ENCODE peak calls at places on chromosomes 2 and 18, in five cellular contexts. P, K, U, T and I are unnamed samples.
A peak's percentile ranks its signal among the peaks of the same experiment; 100 is the strongest.

GRCh38 chr2:156320491-156320896 is 12.0 kb downstream of the NR4A2 start:
- DNase-seq in P (no peak), K (peak; percentile 38), U (peak; percentile 42), T (no peak), I (peak; percentile 48)

GRCh38 chr2:95730813-95731212 is 139.0 kb downstream of the TRIM43 start:
- DNase-seq in P (peak; percentile 18), K (no peak), U (no peak), T (peak; percentile 52), I (no peak)

GRCh38 chr18:9984025-9984424 is 70.2 kb downstream of the VAPA start:
- DNase-seq in P (no peak), K (no peak), U (no peak), T (no peak), I (no peak)

GRCh38 chr2:55114597-55114996 is 64.3 kb upstream of the RTN4 start:
- DNase-seq in P (no peak), K (no peak), U (no peak), T (no peak), I (no peak)

GRCh38 chr2:1491751-1492150 is 78.5 kb downstream of the TPO start:
- DNase-seq in P (no peak), K (peak; percentile 24), U (no peak), T (peak; percentile 5), I (no peak)

GRCh38 chr2:131121464-131121863 is 16.3 kb downstream of the PLEKHB2 start:
- DNase-seq in P (no peak), K (no peak), U (no peak), T (no peak), I (no peak)

GRCh38 chr2:181341855-181342594 is 115.2 kb upstream of the ITGA4 start:
- DNase-seq in P (no peak), K (no peak), U (no peak), T (no peak), I (no peak)

GRCh38 chr2:127154985-127155650 is 48.2 kb upstream of the BIN1 start:
- DNase-seq in P (no peak), K (no peak), U (peak; percentile 68), T (no peak), I (peak; percentile 49)

GRCh38 chr2:146123256-146123655 is 1603.3 kb upstream of the ZEB2 start:
- DNase-seq in P (no peak), K (no peak), U (no peak), T (no peak), I (no peak)

GRCh38 chr2:184906709-184907108 is 308.4 kb downstream of the ZNF804A start:
- DNase-seq in P (no peak), K (no peak), U (no peak), T (no peak), I (no peak)

GRCh38 chr2:52695731-52696130 is 1071.9 kb upstream of the CHAC2 start:
- DNase-seq in P (no peak), K (no peak), U (no peak), T (no peak), I (no peak)

GRCh38 chr2:183024701-183025100 is 13.6 kb downstream of the NCKAP1 start:
- DNase-seq in P (no peak), K (no peak), U (no peak), T (no peak), I (no peak)

GRCh38 chr2:59182249-59182648 is 941.1 kb upstream of the FANCL start:
- DNase-seq in P (peak; percentile 38), K (no peak), U (no peak), T (peak; percentile 23), I (no peak)

GRCh38 chr2:55103039-55103438 is 52.8 kb upstream of the RTN4 start:
- DNase-seq in P (no peak), K (no peak), U (no peak), T (no peak), I (no peak)

GRCh38 chr2:10978112-10978670 is 66.5 kb downstream of the KCNF1 start:
- DNase-seq in P (no peak), K (no peak), U (no peak), T (no peak), I (no peak)

GRCh38 chr2:127035212-127035611 is 71.7 kb downstream of the BIN1 start:
- DNase-seq in P (no peak), K (no peak), U (no peak), T (no peak), I (no peak)

GRCh38 chr18:44474067-44474411 is 206.6 kb upstream of the SETBP1 start:
- DNase-seq in P (no peak), K (no peak), U (no peak), T (no peak), I (no peak)

GRCh38 chr18:1676387-1676786 is 771.7 kb downstream of the ADCYAP1 start:
- DNase-seq in P (no peak), K (no peak), U (no peak), T (no peak), I (no peak)

GRCh38 chr18:46148810-46149209 is 44.6 kb downstream of the HAUS1 start:
- DNase-seq in P (peak; percentile 61), K (peak; percentile 60), U (peak; percentile 15), T (peak; percentile 78), I (no peak)

GRCh38 chr2:215614296-215614695 is 178.4 kb upstream of the FN1 start:
- DNase-seq in P (no peak), K (no peak), U (no peak), T (no peak), I (no peak)

GRCh38 chr18:35393716-35394115 is 16.6 kb upstream of the ZNF396 start:
- DNase-seq in P (no peak), K (no peak), U (no peak), T (no peak), I (no peak)

GRCh38 chr2:69911985-69912563 is 2.8 kb upstream of the MXD1 start:
- DNase-seq in P (peak; percentile 82), K (no peak), U (no peak), T (no peak), I (no peak)

GRCh38 chr2:54613794-54614257 is 109.6 kb upstream of the EML6 start:
- DNase-seq in P (no peak), K (no peak), U (no peak), T (no peak), I (no peak)

GRCh38 chr18:63303562-63303961 is 16.0 kb downstream of the BCL2 start:
- DNase-seq in P (no peak), K (no peak), U (no peak), T (no peak), I (no peak)

GRCh38 chr18:1884623-1885022 is 686.7 kb downstream of the METTL4 start:
- DNase-seq in P (no peak), K (no peak), U (no peak), T (no peak), I (no peak)

GRCh38 chr2:43340945-43341356 is 114.5 kb upstream of the ZFP36L2 start:
- DNase-seq in P (no peak), K (no peak), U (no peak), T (no peak), I (no peak)

DNA sequence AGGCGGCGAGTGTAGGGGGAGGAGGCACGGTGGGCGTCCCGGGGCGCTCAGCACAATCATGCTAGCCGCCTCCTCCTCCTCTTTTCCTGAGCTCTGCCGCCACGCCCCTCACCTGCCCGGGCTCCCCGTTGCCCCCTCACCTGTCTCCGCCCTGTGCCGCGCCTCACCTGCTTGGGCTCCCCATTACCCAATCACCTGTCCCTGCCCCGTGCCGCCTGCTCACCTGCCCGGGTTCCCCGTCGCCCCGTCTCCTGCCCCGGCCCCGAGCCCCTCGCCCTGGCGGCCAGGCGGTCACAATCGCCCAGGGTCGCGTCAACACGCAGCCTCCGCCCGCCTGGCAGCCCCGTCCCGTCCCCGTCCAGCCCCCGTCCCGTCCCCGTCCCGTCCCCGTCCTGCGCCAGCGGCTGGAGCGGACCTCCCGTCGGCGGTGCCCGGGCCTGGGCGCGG is at the start of gene DCDC2C:
- DNase-seq in P (no peak), K (no peak), U (no peak), T (no peak), I (no peak)
- H3K4me3 ChIP-seq in P (no peak within 1 kb of the TSS), K (peak within 1 kb of the TSS; percentile 18), U (no peak within 1 kb of the TSS), T (peak within 1 kb of the TSS; percentile 63), I (no peak within 1 kb of the TSS)

GRCh38 chr2:164841719-164842623 is at the start of gene COBLL1:
- DNase-seq in P (peak; percentile 30), K (peak; percentile 88), U (peak; percentile 62), T (peak; percentile 84), I (peak; percentile 83)
- TF ChIP-seq POLR2A in P (no peak), K (no peak), U (no peak), T (no peak), I (peak; percentile 9)

GRCh38 chr2:160169401-160169918 is 30.6 kb downstream of the ITGB6 start:
- DNase-seq in P (no peak), K (no peak), U (no peak), T (no peak), I (no peak)

GRCh38 chr2:160165996-160166395 is 34.1 kb downstream of the ITGB6 start:
- DNase-seq in P (no peak), K (no peak), U (no peak), T (no peak), I (no peak)

GRCh38 chr2:160168878-160169277 is 31.2 kb downstream of the ITGB6 start:
- DNase-seq in P (no peak), K (no peak), U (no peak), T (no peak), I (no peak)

GRCh38 chr2:160165095-160165494 is 35.0 kb downstream of the ITGB6 start:
- DNase-seq in P (no peak), K (no peak), U (no peak), T (no peak), I (no peak)

GRCh38 chr2:160167089-160167488 is 33.0 kb downstream of the ITGB6 start:
- DNase-seq in P (no peak), K (no peak), U (no peak), T (no peak), I (no peak)
- H3K4me3 ChIP-seq in P (no peak overlapping the region), K (no peak overlapping the region), U (no peak overlapping the region), T (no peak overlapping the region), I (no peak overlapping the region)

GRCh38 chr2:205681836-205682238 is 464 bp upstream of the NRP2 start:
- DNase-seq in P (no peak), K (no peak), U (peak; percentile 46), T (no peak), I (no peak)

GRCh38 chr2:205683179-205683978 is 1.1 kb downstream of the NRP2 start:
- DNase-seq in P (no peak), K (no peak), U (no peak), T (no peak), I (no peak)

GRCh38 chr2:205680903-205681302 is 1.4 kb upstream of the NRP2 start:
- DNase-seq in P (no peak), K (peak; percentile 80), U (no peak), T (no peak), I (no peak)

GRCh38 chr2:205683991-205684390 is 1.7 kb downstream of the NRP2 start:
- DNase-seq in P (no peak), K (no peak), U (no peak), T (no peak), I (no peak)

DNA sequence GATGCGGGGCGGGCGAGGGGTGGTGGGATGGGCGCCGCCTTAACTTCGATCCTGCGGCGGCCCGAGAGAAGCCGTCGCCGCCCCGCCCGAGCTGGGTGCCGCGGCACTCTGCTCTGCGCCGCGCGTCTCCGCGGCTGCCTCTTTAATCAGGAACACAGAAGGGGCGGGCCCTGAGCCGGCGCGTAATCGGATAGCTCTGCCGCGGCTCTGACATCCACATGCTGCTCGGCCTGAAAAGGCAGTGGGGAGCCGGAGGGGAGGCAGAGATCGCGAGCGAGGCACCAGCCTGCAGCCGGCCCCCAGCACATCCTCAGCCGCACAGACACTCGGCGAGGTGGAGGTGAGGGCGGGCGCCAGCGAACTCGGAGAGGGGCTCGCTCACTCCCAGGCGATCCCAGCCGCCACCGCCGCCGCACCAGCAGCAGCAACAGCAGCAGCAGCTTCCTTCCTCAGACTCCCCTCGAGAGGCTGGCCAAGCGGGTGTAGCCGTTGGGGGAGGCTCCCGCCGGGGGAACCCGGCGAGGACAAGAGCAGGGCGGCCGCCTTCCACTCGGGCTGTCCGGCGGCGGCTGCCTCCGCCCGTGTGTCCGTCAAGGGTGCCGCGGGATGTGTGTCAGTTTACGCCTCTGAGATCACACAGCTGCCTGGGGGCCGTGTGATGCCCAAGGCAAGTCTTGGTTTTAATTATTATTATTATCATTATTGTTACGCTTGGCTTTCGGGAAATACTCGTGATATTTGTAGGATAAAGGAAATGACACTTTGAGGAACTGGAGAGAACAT is at the start of gene NRP2:
- DNase-seq in P (peak; percentile 40), K (peak; percentile 84), U (peak; percentile 89), T (peak; percentile 83), I (peak; percentile 92)
- TF ChIP-seq POLR2A in P (no peak), K (peak; percentile 86), U (peak; percentile 99), T (no peak), I (peak; percentile 95)